ENCODE peak calls at places on chromosomes 13 and 19, in five cellular contexts. Z, Y, I, U and P are unnamed samples.

GRCh38 chr13:59766236-59766635 is 397.5 kb downstream of the DIAPH3 start:
- DNase-seq in Y (no peak), U (no peak), I (no peak), Z (no peak), P (no peak)

GRCh38 chr13:90447034-90447734 is 900.3 kb upstream of the MIR17HG start:
- DNase-seq in I (no peak), U (no peak), Y (no peak), Z (no peak), P (no peak)

GRCh38 chr13:51148952-51149573 is 38.0 kb upstream of the C13orf42 start:
- DNase-seq in U (peak), Y (no peak), I (peak), Z (peak), P (no peak)

GRCh38 chr13:114173753-114174152 is 5.3 kb upstream of the CFAP97D2 start:
- DNase-seq in I (no peak), Z (no peak), Y (no peak), U (no peak), P (no peak)

GRCh38 chr19:3112375-3113099 is 18.4 kb downstream of the GNA11 start:
- DNase-seq in I (no peak), U (no peak), Z (no peak), Y (no peak), P (no peak)

GRCh38 chr19:58544591-58545285 is 874 bp downstream of the TRIM28 start:
- DNase-seq in U (no peak), I (peak), Y (no peak), Z (peak), P (no peak)

GRCh38 chr13:77448689-77449088 is 86.8 kb upstream of the SCEL start:
- DNase-seq in Z (no peak), I (peak), Y (no peak), U (no peak), P (no peak)

GRCh38 chr13:50123862-50124535 is 108.8 kb downstream of the KCNRG start:
- DNase-seq in U (peak), Y (peak), I (peak), Z (peak), P (peak)

GRCh38 chr13:114155923-114156883 is 22.9 kb upstream of the CFAP97D2 start:
- DNase-seq in Z (no peak), I (no peak), Y (no peak), U (no peak), P (no peak)

GRCh38 chr13:113275387-113275786 is 21.7 kb upstream of the LAMP1 start:
- DNase-seq in Y (no peak), I (peak), U (peak), Z (peak), P (peak)

GRCh38 chr13:29707876-29708543 is 112.5 kb upstream of the SLC7A1 start:
- DNase-seq in Z (peak), Y (no peak), I (peak), U (peak), P (peak)

GRCh38 chr13:24161010-24161775 is 673 bp downstream of the SPATA13 start:
- DNase-seq in Y (no peak), U (no peak), I (peak), Z (no peak), P (no peak)

GRCh38 chr19:742540-743075 is 8.3 kb upstream of the MISP start:
- DNase-seq in U (no peak), Y (no peak), Z (no peak), I (no peak), P (no peak)

GRCh38 chr13:52128714-52129700 is at the start of gene NEK5:
- DNase-seq in U (no peak), Z (peak), Y (no peak), I (peak), P (peak)

GRCh38 chr13:41639955-41640780 is 182.8 kb downstream of the RGCC start:
- DNase-seq in I (no peak), Y (no peak), U (peak), Z (peak), P (no peak)

GRCh38 chr19:3411636-3412035 is 45.3 kb downstream of the NFIC start:
- DNase-seq in U (no peak), I (peak), Y (no peak), Z (no peak), P (no peak)

GRCh38 chr19:1027953-1028902 is 1.8 kb downstream of the CNN2 start:
- DNase-seq in I (peak), U (peak), Y (no peak), Z (peak), P (peak)

GRCh38 chr19:4365341-4365740 is 22.0 kb downstream of the MPND start:
- DNase-seq in Y (no peak), I (no peak), U (no peak), Z (no peak), P (no peak)

GRCh38 chr13:99258210-99258860 is at the start of gene GPR18:
- DNase-seq in I (no peak), Z (no peak), U (no peak), Y (no peak), P (no peak)

GRCh38 chr13:99256709-99257108 is 1.5 kb downstream of the GPR18 start:
- DNase-seq in Z (no peak), Y (no peak), I (no peak), U (peak), P (no peak)

GRCh38 chr13:99255241-99255640 is 2.9 kb downstream of the GPR18 start:
- DNase-seq in I (no peak), U (no peak), Y (no peak), Z (no peak), P (no peak)

GRCh38 chr13:99257291-99257690 is 888 bp downstream of the GPR18 start:
- DNase-seq in Z (no peak), Y (no peak), U (no peak), I (no peak), P (no peak)

GRCh38 chr13:99256283-99256682 is 1.9 kb downstream of the GPR18 start:
- DNase-seq in Z (no peak), Y (no peak), I (no peak), U (no peak), P (no peak)
- H3K4me3 ChIP-seq in Z (no peak), Y (no peak), I (no peak), U (no peak), P (no peak)

GRCh38 chr13:83333614-83334388 is 548.5 kb downstream of the SLITRK1 start:
- DNase-seq in Z (no peak), I (no peak), U (no peak), Y (no peak), P (no peak)
- TF ChIP-seq CTCF in Z (no peak), I (no peak), U (no peak), Y (no peak), P (no peak)

GRCh38 chr19:9580728-9581127 is 3.6 kb downstream of the ZNF121 start:
- DNase-seq in I (no peak), U (no peak), Y (no peak), Z (no peak), P (no peak)

GRCh38 chr19:9586764-9587163 is 2.5 kb upstream of the ZNF121 start:
- DNase-seq in U (no peak), Z (peak), I (peak), Y (peak), P (peak)

DNA sequence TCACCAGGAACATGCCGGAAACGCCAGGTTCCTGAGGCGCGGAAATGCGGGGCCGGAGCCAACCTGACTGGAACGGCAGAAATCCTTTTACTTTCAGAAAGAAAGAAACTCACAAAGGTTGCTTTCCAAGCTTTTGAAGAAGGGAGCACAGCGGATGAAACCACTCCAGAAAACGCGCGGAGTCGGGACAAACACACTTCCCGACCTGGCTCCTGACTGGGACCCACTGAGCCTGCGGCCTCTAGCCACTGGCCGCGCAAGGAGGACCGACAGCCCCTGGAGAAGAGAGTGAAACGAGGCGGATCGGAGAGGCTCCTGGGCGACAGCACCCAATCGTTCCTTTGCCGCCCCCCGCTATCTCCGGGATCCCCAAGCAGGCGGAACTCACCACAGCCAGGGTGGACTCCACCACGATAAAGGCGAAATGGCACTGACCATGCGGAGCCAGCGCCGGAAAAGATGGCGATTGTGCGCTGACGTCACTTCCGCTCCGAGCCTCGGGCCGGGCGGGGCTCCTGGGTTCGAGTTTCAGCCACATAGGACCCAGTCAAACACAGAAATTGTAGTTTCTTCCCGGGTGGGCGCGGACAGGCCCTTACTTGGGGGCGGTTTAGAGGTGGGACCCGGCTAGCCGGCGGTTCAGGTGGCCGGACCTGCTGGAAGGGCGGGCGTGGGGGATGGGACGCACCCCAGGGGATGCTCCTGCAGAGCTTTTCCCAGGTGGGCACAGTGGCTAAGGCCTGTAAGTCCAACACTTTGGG is at the start of gene ZNF121:
- DNase-seq in U (no peak), Y (peak), Z (peak), I (peak), P (peak)
- H3K4me3 ChIP-seq in U (peak), Y (peak), Z (peak), I (peak), P (peak)

DNA sequence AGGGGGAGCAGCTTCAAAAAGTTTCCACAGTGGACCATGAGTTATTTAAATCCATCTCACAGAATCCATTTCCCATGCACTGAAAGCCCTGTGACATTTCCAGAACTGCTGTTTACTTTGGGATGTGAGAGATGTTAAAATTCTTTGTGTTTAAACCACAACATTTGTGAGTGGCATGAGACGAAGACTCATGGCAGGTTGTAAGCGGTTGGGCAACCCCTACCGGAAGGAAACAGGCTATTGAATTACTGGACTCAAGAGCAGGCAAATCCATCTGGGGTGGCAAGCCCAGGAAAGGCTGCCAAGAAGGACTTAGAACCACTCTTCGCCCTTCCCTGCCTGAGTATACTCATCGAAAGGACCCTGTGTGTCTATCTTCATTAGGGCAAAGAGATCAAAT is 22.3 kb upstream of the CLDN10 start:
- DNase-seq in U (peak), I (peak), Y (no peak), Z (peak), P (no peak)
- TF ChIP-seq CTCF in U (no peak), I (peak), Y (no peak), Z (no peak), P (no peak)

GRCh38 chr19:17470204-17470841 is at the start of gene SLC27A1:
- DNase-seq in Z (peak), U (peak), I (peak), Y (peak), P (peak)
- H3K4me3 ChIP-seq in Z (peak), U (peak), I (peak), Y (peak), P (peak)

DNA sequence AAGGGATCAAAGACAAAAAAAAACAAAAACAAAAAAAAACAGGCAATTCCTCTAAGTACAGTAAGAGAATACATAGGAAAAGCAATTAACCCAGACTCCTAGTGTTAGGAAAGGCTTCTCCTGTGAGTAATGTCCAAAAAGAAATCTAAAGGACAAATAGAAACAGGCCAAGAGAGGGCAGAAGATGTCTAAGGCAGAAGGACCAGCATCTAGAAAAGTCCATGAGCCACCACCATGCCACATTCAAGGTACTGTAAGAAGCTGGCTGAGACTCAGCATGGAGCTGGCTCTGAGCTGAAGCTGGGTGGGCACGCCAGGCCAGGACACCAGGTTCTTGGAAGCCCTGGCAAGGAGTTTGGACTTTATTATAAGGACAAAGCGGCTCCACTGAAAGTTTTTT is 118.1 kb upstream of the FRY start:
- DNase-seq in I (peak), Y (no peak), U (peak), Z (no peak), P (no peak)
- TF ChIP-seq CTCF in I (peak), Y (no peak), U (peak), Z (no peak), P (no peak)

GRCh38 chr13:63024458-63024857 is 1608.8 kb upstream of the PCDH20 start:
- DNase-seq in I (no peak), Y (no peak), Z (no peak), U (no peak), P (no peak)

GRCh38 chr13:63025741-63026140 is 1610.1 kb upstream of the PCDH20 start:
- DNase-seq in U (no peak), I (no peak), Y (no peak), Z (no peak), P (no peak)

DNA sequence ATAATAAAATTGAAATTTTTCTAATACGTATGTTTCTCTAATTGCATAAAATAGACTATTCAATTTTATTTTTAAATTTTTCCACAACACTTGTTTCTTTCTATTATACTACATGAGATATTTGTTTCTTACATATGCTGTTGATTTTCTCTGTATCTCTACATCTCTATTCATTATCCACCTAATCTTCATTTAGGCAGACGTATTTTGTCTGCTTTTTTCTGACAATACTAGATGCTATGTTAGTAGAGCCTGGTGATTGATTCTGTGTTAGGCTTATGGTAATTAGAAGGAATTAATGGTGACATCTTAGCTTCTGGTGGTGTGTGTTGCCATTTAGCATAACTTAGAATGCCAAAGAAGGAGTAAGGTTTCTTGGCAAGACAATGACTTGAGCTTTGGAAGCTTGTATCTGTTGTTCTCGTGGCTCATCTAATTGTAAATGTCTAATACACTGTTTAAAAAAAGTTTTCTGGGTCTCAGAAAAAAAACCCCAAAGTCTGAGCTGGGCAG is 1610.7 kb upstream of the PCDH20 start:
- DNase-seq in U (no peak), I (no peak), Y (no peak), Z (no peak), P (no peak)
- H3K4me3 ChIP-seq in U (no peak), I (no peak), Y (no peak), Z (no peak), P (no peak)